ENCODE peak calls at places on chromosomes 11 and 22, in nine cellular contexts. J is osteocyte, B is fibroblast of lung, W is uterus, R is RWPE1, T is tibial artery, K is epithelial cell of proximal tubule, E is omental fat pad, H is thoracic aorta. Z is an unnamed sample.

GRCh38 chr11:304915-305833 is 2.4 kb upstream of the IFITM2 start:
- DNase-seq in J (no peak), B (peak), W (peak), R (peak), T (no peak), K (no peak), E (peak), H (no peak), Z (no peak)

GRCh38 chr22:40855960-40856512 is 403 bp downstream of the ST13 start:
- DNase-seq in J (no peak), B (peak), W (no peak), R (peak), T (no peak), K (no peak), E (no peak), H (no peak), Z (no peak)

GRCh38 chr11:14593671-14594070 is 49.9 kb upstream of the PDE3B start:
- DNase-seq in J (no peak), B (no peak), W (no peak), R (no peak), T (no peak), K (no peak), E (no peak), H (no peak), Z (no peak)

GRCh38 chr11:34522188-34522587 is 8.6 kb upstream of the ELF5 start:
- DNase-seq in J (no peak), B (no peak), W (no peak), R (no peak), T (no peak), K (no peak), E (no peak), H (no peak), Z (no peak)

GRCh38 chr11:84498016-84498415 is 1129.1 kb downstream of the DLG2 start:
- DNase-seq in J (no peak), B (peak), W (no peak), R (no peak), T (no peak), K (no peak), E (peak), H (peak), Z (no peak)

GRCh38 chr11:65452806-65453490 is 30.4 kb downstream of the NEAT1 start:
- DNase-seq in J (no peak), B (peak), W (peak), R (peak), T (peak), K (no peak), E (no peak), H (no peak), Z (no peak)

GRCh38 chr11:61699737-61700160 is 19.6 kb downstream of the DAGLA start:
- DNase-seq in J (no peak), B (no peak), W (no peak), R (peak), T (no peak), K (no peak), E (no peak), H (no peak), Z (no peak)

GRCh38 chr11:94120946-94121345 is 7.7 kb upstream of the PANX1 start:
- DNase-seq in J (no peak), B (peak), W (no peak), R (no peak), T (no peak), K (no peak), E (no peak), H (no peak), Z (no peak)

GRCh38 chr22:28810839-28811491 is 10.6 kb upstream of the XBP1 start:
- DNase-seq in J (no peak), B (no peak), W (peak), R (no peak), T (peak), K (no peak), E (no peak), H (no peak), Z (no peak)

GRCh38 chr22:27720860-27721259 is 80.7 kb downstream of the MN1 start:
- DNase-seq in J (no peak), B (no peak), W (no peak), R (no peak), T (no peak), K (peak), E (no peak), H (no peak), Z (no peak)

GRCh38 chr22:40342521-40342920 is 3.8 kb upstream of the ADSL start:
- DNase-seq in J (no peak), B (no peak), W (no peak), R (no peak), T (no peak), K (no peak), E (no peak), H (no peak), Z (no peak)

GRCh38 chr22:35617137-35617755 is at the start of gene MB:
- DNase-seq in J (no peak), B (no peak), W (no peak), R (no peak), T (no peak), K (no peak), E (no peak), H (no peak), Z (no peak)

GRCh38 chr22:35618427-35619223 is 1.5 kb upstream of the MB start:
- DNase-seq in J (no peak), B (no peak), W (no peak), R (no peak), T (no peak), K (no peak), E (no peak), H (no peak), Z (no peak)

GRCh38 chr22:35621446-35621845 is 4.3 kb upstream of the MB start:
- DNase-seq in J (no peak), B (no peak), W (no peak), R (no peak), T (no peak), K (no peak), E (no peak), H (no peak), Z (no peak)

GRCh38 chr22:35620624-35621245 is 3.6 kb upstream of the MB start:
- DNase-seq in J (no peak), B (no peak), W (peak), R (no peak), T (no peak), K (no peak), E (no peak), H (no peak), Z (no peak)

DNA sequence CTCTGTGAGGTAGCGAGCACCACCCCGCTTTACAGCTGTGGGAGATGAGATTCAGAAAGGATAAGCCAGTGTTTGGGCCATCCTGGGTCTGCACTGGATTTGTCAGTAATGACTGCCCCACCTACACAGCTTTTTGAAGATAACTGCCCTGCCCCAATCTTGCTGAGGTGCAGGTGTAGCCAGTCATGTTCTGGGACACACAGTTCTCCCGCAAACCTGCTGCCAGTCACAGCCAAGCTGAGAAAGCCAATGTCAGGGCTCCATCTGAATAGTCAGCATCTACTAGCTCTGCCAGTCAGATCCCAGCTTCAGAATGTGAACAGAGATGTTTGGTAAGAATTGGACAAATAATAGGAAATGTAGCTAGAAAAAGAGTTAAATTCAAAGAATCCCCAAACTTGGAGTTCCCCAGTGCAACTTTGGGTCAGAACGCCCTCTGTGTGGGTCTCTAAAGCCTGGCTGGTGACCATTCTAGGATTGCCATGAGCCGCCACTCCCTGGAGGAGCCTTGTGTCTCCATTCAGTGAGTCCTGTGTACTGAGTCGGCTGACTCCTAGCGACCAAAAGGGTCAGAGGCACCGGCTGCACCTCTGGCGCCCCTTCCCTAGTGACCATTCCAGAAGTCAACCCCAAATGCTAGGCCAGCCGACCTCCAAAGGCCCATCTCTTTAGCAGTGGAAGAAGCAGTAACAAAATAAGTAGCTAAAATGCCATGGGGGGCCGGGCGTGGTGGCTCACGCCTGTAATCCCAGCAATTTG is 2.4 kb upstream of the MB start:
- DNase-seq in J (no peak), B (no peak), W (no peak), R (no peak), T (no peak), K (no peak), E (no peak), H (no peak), Z (no peak)
- TF ChIP-seq CTCF in J (no peak), B (no peak), W (no peak), R (no peak), T (no peak), K (no peak), E (no peak), H (no peak), Z (no peak)

GRCh38 chr11:66853242-66854229 is 3.3 kb upstream of the LRFN4 start:
- DNase-seq in J (no peak), B (no peak), W (no peak), R (no peak), T (peak), K (no peak), E (no peak), H (no peak), Z (no peak)

GRCh38 chr11:66852466-66853241 is 4.2 kb upstream of the LRFN4 start:
- DNase-seq in J (no peak), B (no peak), W (no peak), R (no peak), T (peak), K (no peak), E (no peak), H (no peak), Z (no peak)

GRCh38 chr11:66850588-66851250 is 6.1 kb upstream of the LRFN4 start:
- DNase-seq in J (no peak), B (no peak), W (peak), R (no peak), T (peak), K (no peak), E (peak), H (no peak), Z (no peak)

GRCh38 chr11:66851251-66851620 is 5.6 kb upstream of the LRFN4 start:
- DNase-seq in J (no peak), B (no peak), W (no peak), R (no peak), T (peak), K (no peak), E (no peak), H (no peak), Z (no peak)

GRCh38 chr11:66851698-66852465 is 5.0 kb upstream of the LRFN4 start:
- DNase-seq in J (no peak), B (no peak), W (no peak), R (no peak), T (peak), K (no peak), E (no peak), H (no peak), Z (no peak)
- TF ChIP-seq CTCF in J (no peak), B (no peak), W (no peak), R (no peak), T (no peak), K (no peak), E (no peak), H (no peak), Z (no peak)

DNA sequence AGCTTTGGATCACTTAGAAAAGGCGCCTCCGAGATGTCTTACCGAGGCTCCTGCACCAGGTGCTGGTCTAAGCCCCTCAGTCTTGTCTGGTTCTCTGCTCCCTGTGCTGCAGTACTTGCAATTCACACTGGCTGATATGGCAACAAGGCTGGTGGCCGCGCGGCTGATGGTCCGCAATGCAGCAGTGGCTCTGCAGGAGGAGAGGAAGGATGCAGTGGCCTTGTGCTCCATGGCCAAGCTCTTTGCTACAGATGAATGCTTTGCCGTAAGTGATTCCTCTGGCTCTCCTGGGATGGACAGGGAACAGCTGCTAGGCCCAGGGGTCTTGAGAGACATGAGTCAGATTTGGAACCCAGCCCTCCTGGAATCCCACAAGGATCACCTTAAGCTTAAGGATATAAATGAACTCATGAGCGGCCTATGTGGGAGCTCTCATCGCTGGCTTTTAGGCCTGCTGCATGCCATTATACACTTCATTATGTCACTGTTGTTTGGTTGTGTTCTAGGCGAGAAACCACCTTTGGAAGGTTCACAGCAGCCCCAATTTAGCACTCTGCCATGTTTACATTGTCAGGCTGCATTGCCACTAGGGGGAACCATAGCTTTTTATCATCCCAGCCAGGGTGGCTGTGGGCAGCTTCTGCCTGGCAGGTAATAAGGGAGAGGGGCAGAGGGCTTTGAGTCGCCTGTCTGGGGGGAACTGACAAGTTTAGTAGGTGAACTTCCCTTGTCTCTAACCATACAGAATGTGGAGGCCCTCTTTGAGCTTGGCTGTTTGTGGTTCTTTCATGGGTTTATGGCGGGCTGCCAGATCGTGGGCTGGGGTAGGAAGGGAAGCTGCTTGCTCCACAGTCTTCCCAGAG is 8.5 kb downstream of the ACAD8 start:
- DNase-seq in J (no peak), B (no peak), W (no peak), R (peak), T (no peak), K (no peak), E (no peak), H (no peak), Z (no peak)
- TF ChIP-seq CTCF in J (peak), B (peak), W (peak), R (peak), T (no peak), K (peak), E (no peak), H (no peak), Z (peak)

GRCh38 chr11:67389477-67389876 is 2.3 kb upstream of the RAD9A start:
- DNase-seq in J (no peak), B (no peak), W (no peak), R (no peak), T (no peak), K (no peak), E (no peak), H (no peak), Z (no peak)
- TF ChIP-seq CTCF in J (peak), B (peak), W (no peak), R (peak), T (peak), K (peak), E (no peak), H (peak), Z (peak)

GRCh38 chr11:63938481-63939350 is at the start of gene NAA40:
- DNase-seq in J (peak), B (peak), W (peak), R (peak), T (peak), K (peak), E (peak), H (peak), Z (peak)
- TF ChIP-seq CTCF in J (peak), B (no peak), W (no peak), R (no peak), T (peak), K (no peak), E (no peak), H (peak), Z (no peak)

GRCh38 chr11:119730789-119731386 is 1.9 kb upstream of the NECTIN1 start:
- DNase-seq in J (no peak), B (no peak), W (no peak), R (no peak), T (no peak), K (no peak), E (no peak), H (no peak), Z (no peak)

GRCh38 chr11:119728651-119729580 is at the start of gene NECTIN1:
- DNase-seq in J (peak), B (peak), W (peak), R (peak), T (peak), K (peak), E (peak), H (peak), Z (peak)

GRCh38 chr11:119728226-119728626 is 774 bp downstream of the NECTIN1 start:
- DNase-seq in J (no peak), B (no peak), W (no peak), R (no peak), T (no peak), K (no peak), E (no peak), H (no peak), Z (peak)

GRCh38 chr11:119730347-119730613 is 1.3 kb upstream of the NECTIN1 start:
- DNase-seq in J (no peak), B (no peak), W (no peak), R (no peak), T (no peak), K (no peak), E (no peak), H (no peak), Z (no peak)

DNA sequence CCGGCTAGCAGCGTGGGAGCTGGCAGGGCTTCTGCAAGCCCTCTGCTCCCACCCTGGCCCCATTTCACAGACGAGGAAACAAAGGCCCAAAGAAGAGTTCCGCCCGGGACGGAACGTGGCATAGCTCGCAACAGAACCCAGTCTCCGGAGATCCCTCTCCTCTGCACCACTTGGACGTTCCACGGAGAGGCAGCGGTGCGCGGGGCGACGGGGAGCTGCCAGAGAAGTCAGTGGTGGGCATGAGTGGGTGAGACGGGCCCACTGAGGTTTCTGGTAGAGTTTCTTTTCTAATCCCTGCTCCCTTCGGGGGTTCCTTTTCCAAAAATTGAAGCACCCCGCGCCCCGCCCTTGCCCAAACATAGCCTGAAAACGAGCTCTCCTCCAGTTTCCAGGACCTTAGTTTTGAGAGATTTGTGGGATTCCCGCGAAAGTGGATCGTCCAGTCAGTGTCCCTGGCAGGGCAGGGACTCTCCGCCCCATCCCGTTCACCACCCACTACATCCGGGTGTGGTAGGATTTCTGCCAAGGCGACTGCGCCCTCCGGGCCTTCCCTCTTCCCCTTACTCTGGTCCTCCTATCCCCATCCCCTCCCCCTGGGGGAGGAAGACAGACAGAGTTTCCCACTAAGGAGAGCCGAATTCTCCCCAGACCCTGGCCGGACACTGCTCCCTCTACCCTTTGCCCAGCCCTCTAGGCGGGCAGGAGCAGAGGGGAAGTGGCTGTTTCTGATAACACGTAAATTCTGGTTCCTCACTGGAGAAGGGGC is 764 bp upstream of the NECTIN1 start:
- DNase-seq in J (no peak), B (peak), W (peak), R (peak), T (peak), K (no peak), E (no peak), H (peak), Z (no peak)
- TF ChIP-seq CTCF in J (peak), B (no peak), W (no peak), R (peak), T (no peak), K (no peak), E (no peak), H (no peak), Z (peak)

GRCh38 chr11:72901374-72901773 is 87.2 kb downstream of the ATG16L2 start:
- DNase-seq in J (no peak), B (no peak), W (no peak), R (no peak), T (no peak), K (no peak), E (no peak), H (no peak), Z (no peak)
- TF ChIP-seq CTCF in J (no peak), B (no peak), W (no peak), R (no peak), T (no peak), K (no peak), E (no peak), H (no peak), Z (no peak)